ENCODE peak calls at places on chromosomes 6 and 20, in seven cellular contexts. O is GM12865, X is fibroblast of the aortic adventitia, E is thyroid gland, U is astrocyte, B is choroid plexus epithelial cell, P is WERI-Rb-1. G is an unnamed sample.

GRCh38 chr6:124963416-124964083 is 1.3 kb downstream of the RNF217 start:
- DNase-seq in O (no peak), X (peak; percentile 55), E (peak; percentile 77), U (peak; percentile 58), B (peak; percentile 66), P (no peak), G (no peak)

GRCh38 chr6:34110610-34111009 is 35.3 kb downstream of the GRM4 start:
- DNase-seq in O (no peak), X (no peak), E (no peak), U (no peak), B (no peak), P (no peak), G (no peak)

GRCh38 chr6:56953597-56954388 is 1.1 kb upstream of the BEND6 start:
- DNase-seq in O (peak; percentile 75), X (peak; percentile 34), E (no peak), U (no peak), B (no peak), P (no peak), G (no peak)

GRCh38 chr20:547394-547793 is 3.8 kb upstream of the CSNK2A1 start:
- DNase-seq in O (no peak), X (no peak), E (no peak), U (no peak), B (no peak), P (no peak), G (no peak)

GRCh38 chr6:67722861-67723261 is 912.2 kb upstream of the ADGRB3 start:
- DNase-seq in O (no peak), X (no peak), E (no peak), U (no peak), B (no peak), P (no peak), G (no peak)

GRCh38 chr20:10673176-10673830 is 496 bp downstream of the JAG1 start:
- DNase-seq in O (peak; percentile 46), X (no peak), E (peak; percentile 58), U (no peak), B (peak; percentile 69), P (peak; percentile 17), G (no peak)

GRCh38 chr6:136920216-136920857 is 1.8 kb upstream of the SLC35D3 start:
- DNase-seq in O (no peak), X (no peak), E (no peak), U (no peak), B (no peak), P (no peak), G (no peak)

GRCh38 chr20:15576401-15576800 is 996.8 kb downstream of the KIF16B start:
- DNase-seq in O (no peak), X (no peak), E (no peak), U (no peak), B (peak; percentile 0), P (no peak), G (no peak)

GRCh38 chr6:34457747-34458462 is 8.0 kb upstream of the PACSIN1 start:
- DNase-seq in O (no peak), X (no peak), E (no peak), U (no peak), B (no peak), P (no peak), G (no peak)

GRCh38 chr6:90217621-90218496 is 78.8 kb downstream of the BACH2 start:
- DNase-seq in O (no peak), X (no peak), E (no peak), U (no peak), B (no peak), P (no peak), G (no peak)

GRCh38 chr6:128520436-128521301 is at the start of gene PTPRK:
- DNase-seq in O (peak; percentile 87), X (peak; percentile 88), E (peak; percentile 94), U (peak; percentile 84), B (peak; percentile 94), P (peak; percentile 94), G (no peak)

GRCh38 chr6:167420858-167421766 is 96.2 kb downstream of the TTLL2 start:
- DNase-seq in O (no peak), X (no peak), E (no peak), U (no peak), B (no peak), P (peak; percentile 50), G (no peak)

GRCh38 chr6:18507018-18507415 is 119.9 kb downstream of the RNF144B start:
- DNase-seq in O (no peak), X (no peak), E (no peak), U (no peak), B (no peak), P (peak; percentile 91), G (no peak)

GRCh38 chr6:34601706-34602105 is 45.6 kb upstream of the SPDEF start:
- DNase-seq in O (no peak), X (no peak), E (no peak), U (no peak), B (no peak), P (peak; percentile 89), G (no peak)

GRCh38 chr6:132357120-132357519 is 44.2 kb downstream of the MOXD1 start:
- DNase-seq in O (no peak), X (peak; percentile 52), E (no peak), U (peak; percentile 33), B (peak; percentile 78), P (no peak), G (peak; percentile 19)

GRCh38 chr6:123994168-123994567 is 190.5 kb downstream of the NKAIN2 start:
- DNase-seq in O (no peak), X (no peak), E (no peak), U (no peak), B (no peak), P (no peak), G (no peak)

GRCh38 chr6:9136141-9136865 is 701.0 kb upstream of the SLC35B3 start:
- DNase-seq in O (no peak), X (peak; percentile 30), E (no peak), U (no peak), B (peak; percentile 5), P (no peak), G (no peak)

GRCh38 chr20:16054917-16055316 is 518.3 kb downstream of the KIF16B start:
- DNase-seq in O (no peak), X (no peak), E (no peak), U (no peak), B (no peak), P (no peak), G (no peak)

GRCh38 chr20:2756056-2756611 is 44.3 kb downstream of the CPXM1 start:
- DNase-seq in O (peak; percentile 25), X (peak; percentile 65), E (peak; percentile 49), U (no peak), B (peak; percentile 69), P (peak; percentile 83), G (no peak)

GRCh38 chr6:168193816-168194701 is 115.0 kb upstream of the FRMD1 start:
- DNase-seq in O (no peak), X (no peak), E (no peak), U (no peak), B (no peak), P (peak; percentile 59), G (no peak)

GRCh38 chr6:63660737-63661136 is 25.1 kb downstream of the PHF3 start:
- DNase-seq in O (no peak), X (no peak), E (no peak), U (no peak), B (no peak), P (no peak), G (no peak)

GRCh38 chr6:130907687-130908086 is 80.5 kb downstream of the SMLR1 start:
- DNase-seq in O (no peak), X (no peak), E (no peak), U (no peak), B (no peak), P (no peak), G (no peak)
- TF ChIP-seq CTCF in O (no peak), X (no peak), E (no peak), U (no peak), B (no peak), P (no peak), G (no peak)

GRCh38 chr6:135281227-135281626 is 100.1 kb downstream of the MYB start:
- DNase-seq in O (no peak), X (peak; percentile 5), E (no peak), U (no peak), B (no peak), P (no peak), G (no peak)
- H3K4me3 ChIP-seq in O (no peak overlapping the region), X (no peak overlapping the region), E (no peak overlapping the region), U (no peak overlapping the region), B (no peak overlapping the region), P (no peak overlapping the region), G (no peak overlapping the region)

GRCh38 chr6:10722820-10723651 is at the start of gene TMEM14C:
- DNase-seq in O (peak; percentile 96), X (peak; percentile 97), E (peak; percentile 100), U (peak; percentile 96), B (peak; percentile 100), P (peak; percentile 100), G (peak; percentile 85)
- TF ChIP-seq CTCF in O (no peak), X (no peak), E (no peak), U (no peak), B (no peak), P (no peak), G (no peak)

GRCh38 chr20:62475027-62475818 is 572 bp downstream of the GATA5 start:
- DNase-seq in O (no peak), X (no peak), E (no peak), U (no peak), B (no peak), P (no peak), G (no peak)

GRCh38 chr20:62473717-62474584 is 1.8 kb downstream of the GATA5 start:
- DNase-seq in O (no peak), X (no peak), E (no peak), U (no peak), B (no peak), P (no peak), G (no peak)

GRCh38 chr20:62476074-62476838 is 461 bp upstream of the GATA5 start:
- DNase-seq in O (no peak), X (no peak), E (peak; percentile 31), U (no peak), B (no peak), P (no peak), G (no peak)

GRCh38 chr20:62474585-62475026 is 1.2 kb downstream of the GATA5 start:
- DNase-seq in O (no peak), X (no peak), E (no peak), U (no peak), B (no peak), P (no peak), G (no peak)

GRCh38 chr20:62475819-62476073 is at the start of gene GATA5:
- DNase-seq in O (no peak), X (no peak), E (no peak), U (no peak), B (no peak), P (no peak), G (no peak)
- H3K4me3 ChIP-seq in O (no peak within 1 kb of the TSS), X (no peak within 1 kb of the TSS), E (no peak within 1 kb of the TSS), U (no peak within 1 kb of the TSS), B (no peak within 1 kb of the TSS), P (no peak within 1 kb of the TSS), G (no peak within 1 kb of the TSS)

GRCh38 chr6:29724937-29725869 is 2.0 kb downstream of the HLA-F start:
- DNase-seq in O (no peak), X (no peak), E (no peak), U (no peak), B (no peak), P (no peak), G (no peak)

GRCh38 chr6:29725981-29726380 is 2.7 kb downstream of the HLA-F start:
- DNase-seq in O (no peak), X (no peak), E (no peak), U (no peak), B (no peak), P (no peak), G (no peak)

GRCh38 chr6:29722773-29723665 is at the start of gene HLA-F:
- DNase-seq in O (peak; percentile 95), X (peak; percentile 86), E (peak; percentile 85), U (peak; percentile 31), B (peak; percentile 68), P (peak; percentile 92), G (no peak)

GRCh38 chr6:29723666-29724588 is 693 bp downstream of the HLA-F start:
- DNase-seq in O (peak; percentile 75), X (no peak), E (peak; percentile 43), U (no peak), B (no peak), P (peak; percentile 53), G (no peak)

GRCh38 chr6:29720863-29721262 is 2.4 kb upstream of the HLA-F start:
- DNase-seq in O (peak; percentile 41), X (no peak), E (no peak), U (no peak), B (no peak), P (peak; percentile 55), G (no peak)
- TF ChIP-seq CTCF in O (peak; percentile 15), X (no peak), E (no peak), U (no peak), B (no peak), P (peak; percentile 56), G (no peak)